ENCODE peak calls at places on chromosomes 3 and 15, in four cellular contexts. One of them, this sample, is unnamed. For H3K27me3, the result is how much of the 10 kb centered on the place peaks cover.

GRCh38 chr15:57398336-57398735 is 22.0 kb downstream of the CGNL1 start:
- DNase-seq in breast epithelium: no peak
- DNase-seq in ovary: no peak
- DNase-seq in CD8-positive, alpha-beta T cell: no peak
- DNase-seq in this sample: no peak

GRCh38 chr3:78858165-78858564 is 909.6 kb downstream of the ROBO1 start:
- DNase-seq in breast epithelium: no peak
- DNase-seq in ovary: no peak
- DNase-seq in CD8-positive, alpha-beta T cell: no peak
- DNase-seq in this sample: no peak

GRCh38 chr3:172317984-172318383 is 130.3 kb downstream of the GHSR start:
- DNase-seq in breast epithelium: no peak
- DNase-seq in ovary: no peak
- DNase-seq in CD8-positive, alpha-beta T cell: no peak
- DNase-seq in this sample: no peak

GRCh38 chr3:141380987-141381386 is 12.7 kb downstream of the ZBTB38 start:
- DNase-seq in breast epithelium: no peak
- DNase-seq in ovary: no peak
- DNase-seq in CD8-positive, alpha-beta T cell: no peak
- DNase-seq in this sample: no peak

GRCh38 chr15:92683511-92683834 is 27.9 kb upstream of the FAM174B start:
- DNase-seq in breast epithelium: no peak
- DNase-seq in ovary: no peak
- DNase-seq in CD8-positive, alpha-beta T cell: no peak
- DNase-seq in this sample: peak

GRCh38 chr3:21054064-21054463 is 696.9 kb downstream of the ZNF385D start:
- DNase-seq in breast epithelium: no peak
- DNase-seq in ovary: no peak
- DNase-seq in CD8-positive, alpha-beta T cell: no peak
- DNase-seq in this sample: no peak

GRCh38 chr3:12707425-12707824 is 43.5 kb upstream of the RAF1 start:
- DNase-seq in breast epithelium: no peak
- DNase-seq in ovary: no peak
- DNase-seq in CD8-positive, alpha-beta T cell: no peak
- DNase-seq in this sample: no peak

GRCh38 chr15:31455499-31455898 is 128.9 kb downstream of the KLF13 start:
- DNase-seq in breast epithelium: no peak
- DNase-seq in ovary: no peak
- DNase-seq in CD8-positive, alpha-beta T cell: no peak
- DNase-seq in this sample: no peak

GRCh38 chr15:49605588-49605987 is 15.0 kb downstream of the FAM227B start:
- DNase-seq in breast epithelium: no peak
- DNase-seq in ovary: no peak
- DNase-seq in CD8-positive, alpha-beta T cell: no peak
- DNase-seq in this sample: no peak

GRCh38 chr3:4930501-4930900 is 48.7 kb upstream of the BHLHE40 start:
- DNase-seq in breast epithelium: no peak
- DNase-seq in ovary: no peak
- DNase-seq in CD8-positive, alpha-beta T cell: no peak
- DNase-seq in this sample: no peak

GRCh38 chr3:18080198-18080689 is 337.8 kb upstream of the TBC1D5 start:
- DNase-seq in breast epithelium: no peak
- DNase-seq in ovary: no peak
- DNase-seq in CD8-positive, alpha-beta T cell: no peak
- DNase-seq in this sample: no peak

GRCh38 chr3:67941433-67942030 is 287.1 kb upstream of the SUCLG2 start:
- DNase-seq in breast epithelium: no peak
- DNase-seq in ovary: no peak
- DNase-seq in CD8-positive, alpha-beta T cell: no peak
- DNase-seq in this sample: no peak

GRCh38 chr3:46934508-46935167 is 41.9 kb downstream of the CCDC12 start:
- DNase-seq in breast epithelium: no peak
- DNase-seq in ovary: peak
- DNase-seq in CD8-positive, alpha-beta T cell: no peak
- DNase-seq in this sample: peak

GRCh38 chr3:126098391-126098858 is 14.5 kb upstream of the SLC41A3 start:
- DNase-seq in breast epithelium: no peak
- DNase-seq in ovary: no peak
- DNase-seq in CD8-positive, alpha-beta T cell: no peak
- DNase-seq in this sample: peak

GRCh38 chr3:9101286-9101685 is 138.0 kb upstream of the RAD18 start:
- DNase-seq in breast epithelium: no peak
- DNase-seq in ovary: no peak
- DNase-seq in CD8-positive, alpha-beta T cell: no peak
- DNase-seq in this sample: peak

GRCh38 chr15:95409924-95410323 is 920.6 kb upstream of the NR2F2 start:
- DNase-seq in breast epithelium: no peak
- DNase-seq in ovary: no peak
- DNase-seq in CD8-positive, alpha-beta T cell: no peak
- DNase-seq in this sample: no peak
- H3K27me3 ChIP-seq in breast epithelium: under half
- H3K27me3 ChIP-seq in ovary: under half
- H3K27me3 ChIP-seq in CD8-positive, alpha-beta T cell: under half
- H3K27me3 ChIP-seq in this sample: under half

GRCh38 chr15:60918234-60918964 is 310.7 kb downstream of the RORA start:
- DNase-seq in breast epithelium: no peak
- DNase-seq in ovary: no peak
- DNase-seq in CD8-positive, alpha-beta T cell: no peak
- DNase-seq in this sample: no peak
- H3K4me3 ChIP-seq in breast epithelium: no peak
- H3K4me3 ChIP-seq in ovary: no peak
- H3K4me3 ChIP-seq in CD8-positive, alpha-beta T cell: no peak
- H3K4me3 ChIP-seq in this sample: no peak

GRCh38 chr3:143525408-143525807 is 322.9 kb downstream of the SLC9A9 start:
- DNase-seq in breast epithelium: no peak
- DNase-seq in ovary: no peak
- DNase-seq in CD8-positive, alpha-beta T cell: no peak
- DNase-seq in this sample: no peak
- TF ChIP-seq CTCF in breast epithelium: no peak
- TF ChIP-seq CTCF in ovary: no peak
- TF ChIP-seq CTCF in CD8-positive, alpha-beta T cell: no peak
- TF ChIP-seq CTCF in this sample: no peak

GRCh38 chr3:197877902-197878301 is 72.1 kb upstream of the RPL35A start:
- DNase-seq in breast epithelium: no peak
- DNase-seq in ovary: no peak
- DNase-seq in CD8-positive, alpha-beta T cell: no peak
- DNase-seq in this sample: no peak
- H3K27me3 ChIP-seq in breast epithelium: under half
- H3K27me3 ChIP-seq in ovary: under half
- H3K27me3 ChIP-seq in CD8-positive, alpha-beta T cell: under half
- H3K27me3 ChIP-seq in this sample: under half

GRCh38 chr3:32822609-32823498 is 5.1 kb downstream of the TRIM71 start:
- DNase-seq in breast epithelium: no peak
- DNase-seq in ovary: no peak
- DNase-seq in CD8-positive, alpha-beta T cell: no peak
- DNase-seq in this sample: no peak

GRCh38 chr3:32821686-32822296 is 4.0 kb downstream of the TRIM71 start:
- DNase-seq in breast epithelium: no peak
- DNase-seq in ovary: no peak
- DNase-seq in CD8-positive, alpha-beta T cell: no peak
- DNase-seq in this sample: no peak

GRCh38 chr3:32831062-32831461 is 13.3 kb downstream of the TRIM71 start:
- DNase-seq in breast epithelium: no peak
- DNase-seq in ovary: no peak
- DNase-seq in CD8-positive, alpha-beta T cell: no peak
- DNase-seq in this sample: no peak

GRCh38 chr3:32820971-32821685 is 3.3 kb downstream of the TRIM71 start:
- DNase-seq in breast epithelium: no peak
- DNase-seq in ovary: no peak
- DNase-seq in CD8-positive, alpha-beta T cell: no peak
- DNase-seq in this sample: no peak

DNA sequence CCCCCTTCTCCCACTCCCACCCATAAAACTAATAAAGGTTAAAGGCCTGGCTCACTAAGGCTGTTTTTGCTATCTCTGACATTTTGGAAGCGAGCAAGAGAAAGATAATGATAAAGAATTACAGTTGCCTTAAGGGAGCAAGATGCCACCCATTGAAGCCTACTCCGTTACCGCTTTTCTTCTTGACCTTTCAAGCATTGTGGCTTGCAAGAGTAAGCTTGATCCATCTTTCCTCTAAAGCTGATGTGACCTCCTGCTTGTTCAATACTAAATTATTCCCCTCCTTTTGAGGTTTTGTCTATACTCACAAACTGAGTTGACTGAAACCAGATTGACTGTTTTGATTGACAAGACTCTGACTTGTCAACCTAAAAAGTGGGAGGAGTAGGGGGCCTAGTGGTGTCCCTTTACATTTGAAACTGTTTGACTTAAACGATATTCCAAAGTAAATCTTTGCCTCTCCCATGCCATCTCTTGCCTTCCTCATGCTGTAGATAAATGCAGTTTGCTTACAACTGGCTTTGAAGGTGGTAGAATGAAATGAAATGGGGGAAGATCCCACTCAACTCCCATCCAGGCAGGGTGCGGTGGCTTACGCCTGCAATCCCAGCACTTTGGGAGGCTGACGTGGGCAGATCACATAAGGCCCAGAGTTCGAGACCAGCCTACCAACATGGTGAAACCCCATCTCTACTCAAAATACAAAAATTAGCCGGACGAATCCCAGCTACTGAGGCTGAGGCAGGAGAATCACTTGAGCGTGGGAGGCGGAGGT is 8.0 kb downstream of the TRIM71 start:
- DNase-seq in breast epithelium: no peak
- DNase-seq in ovary: no peak
- DNase-seq in CD8-positive, alpha-beta T cell: no peak
- DNase-seq in this sample: no peak
- H3K4me3 ChIP-seq in breast epithelium: no peak
- H3K4me3 ChIP-seq in ovary: no peak
- H3K4me3 ChIP-seq in CD8-positive, alpha-beta T cell: no peak
- H3K4me3 ChIP-seq in this sample: no peak

GRCh38 chr3:147356909-147357733 is 49.2 kb downstream of the ZIC4 start:
- DNase-seq in breast epithelium: no peak
- DNase-seq in ovary: no peak
- DNase-seq in CD8-positive, alpha-beta T cell: no peak
- DNase-seq in this sample: no peak
- TF ChIP-seq CTCF in breast epithelium: no peak
- TF ChIP-seq CTCF in ovary: no peak
- TF ChIP-seq CTCF in CD8-positive, alpha-beta T cell: no peak
- TF ChIP-seq CTCF in this sample: no peak

DNA sequence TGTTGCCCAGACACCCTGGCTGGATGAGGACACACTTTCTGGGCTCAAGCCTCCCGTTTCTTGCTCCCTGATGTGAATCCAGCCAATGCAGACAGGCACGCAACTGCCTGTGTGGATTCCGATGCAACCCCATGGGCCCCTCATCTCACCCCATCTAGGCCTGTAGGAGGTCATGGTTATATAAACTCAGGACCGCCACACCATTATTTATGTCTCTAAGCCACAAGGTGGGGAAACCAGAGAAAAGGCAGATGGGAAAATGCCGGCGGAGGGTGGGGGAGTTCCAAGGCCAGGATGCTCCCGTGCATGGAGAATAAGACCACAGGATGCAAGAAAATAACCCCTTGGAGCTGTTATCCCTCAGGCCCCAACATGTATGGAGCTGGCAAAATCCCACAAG is 2.0 kb downstream of the MESP1 start:
- DNase-seq in breast epithelium: no peak
- DNase-seq in ovary: no peak
- DNase-seq in CD8-positive, alpha-beta T cell: no peak
- DNase-seq in this sample: no peak
- H3K27me3 ChIP-seq in breast epithelium: under half
- H3K27me3 ChIP-seq in ovary: under half
- H3K27me3 ChIP-seq in CD8-positive, alpha-beta T cell: under half
- H3K27me3 ChIP-seq in this sample: under half

GRCh38 chr15:51266548-51266947 is 71.8 kb downstream of the CYP19A1 start:
- DNase-seq in breast epithelium: no peak
- DNase-seq in ovary: no peak
- DNase-seq in CD8-positive, alpha-beta T cell: no peak
- DNase-seq in this sample: no peak
- H3K4me3 ChIP-seq in breast epithelium: peak
- H3K4me3 ChIP-seq in ovary: peak
- H3K4me3 ChIP-seq in CD8-positive, alpha-beta T cell: no peak
- H3K4me3 ChIP-seq in this sample: peak

This sample was measured in dorsolateral prefrontal cortex.